ENCODE peak calls at places on chromosomes 13 and 19, in four cellular contexts. F is IMR-90, V is psoas muscle, I is neural crest cell. N is an unnamed sample.

GRCh38 chr19:17052439-17052838 is 22.8 kb downstream of the HAUS8 start:
- DNase-seq in F (peak; percentile 59), V (no peak), I (peak; percentile 39), N (peak; percentile 51)

GRCh38 chr19:6654347-6655310 is 15.3 kb downstream of the TNFSF14 start:
- DNase-seq in F (no peak), V (no peak), I (no peak), N (no peak)

GRCh38 chr13:46097015-46097414 is 7.8 kb downstream of the CPB2 start:
- DNase-seq in F (no peak), V (no peak), I (no peak), N (no peak)

GRCh38 chr19:29383696-29384095 is 142.1 kb upstream of the VSTM2B start:
- DNase-seq in F (no peak), V (no peak), I (no peak), N (no peak)

GRCh38 chr19:57010541-57010940 is 109.2 kb upstream of the USP29 start:
- DNase-seq in F (no peak), V (no peak), I (no peak), N (no peak)

GRCh38 chr13:63190219-63190618 is 1774.6 kb upstream of the PCDH20 start:
- DNase-seq in F (no peak), V (no peak), I (no peak), N (no peak)

GRCh38 chr13:79781829-79782540 is 301.0 kb downstream of the NDFIP2 start:
- DNase-seq in F (peak; percentile 55), V (no peak), I (peak; percentile 12), N (peak; percentile 63)

GRCh38 chr19:5125797-5126497 is 157.0 kb downstream of the KDM4B start:
- DNase-seq in F (peak; percentile 4), V (no peak), I (no peak), N (no peak)

GRCh38 chr19:35851213-35852028 is 883 bp downstream of the NPHS1 start:
- DNase-seq in F (no peak), V (no peak), I (peak; percentile 22), N (no peak)

GRCh38 chr13:110334841-110335490 is 27.9 kb downstream of the COL4A2 start:
- DNase-seq in F (no peak), V (no peak), I (no peak), N (no peak)

GRCh38 chr13:54787754-54788153 is 1759.1 kb downstream of the OLFM4 start:
- DNase-seq in F (no peak), V (no peak), I (no peak), N (no peak)

GRCh38 chr19:17184381-17184841 is 30.7 kb upstream of the USE1 start:
- DNase-seq in F (peak; percentile 7), V (no peak), I (no peak), N (no peak)

GRCh38 chr13:107457686-107458085 is 757.6 kb downstream of the LIG4 start:
- DNase-seq in F (no peak), V (no peak), I (no peak), N (no peak)

GRCh38 chr19:57305056-57305455 is 15.2 kb upstream of the ZNF543 start:
- DNase-seq in F (no peak), V (no peak), I (no peak), N (no peak)

GRCh38 chr13:31105020-31105800 is 56.5 kb downstream of the HSPH1 start:
- DNase-seq in F (peak; percentile 26), V (no peak), I (no peak), N (no peak)
- TF ChIP-seq CTCF in F (no peak), V (no peak), I (no peak), N (peak; percentile 25)

GRCh38 chr19:51323481-51323891 is 12.0 kb downstream of the IGLON5 start:
- DNase-seq in F (no peak), V (no peak), I (no peak), N (no peak)
- TF ChIP-seq CTCF in F (no peak), V (no peak), I (no peak), N (no peak)

DNA sequence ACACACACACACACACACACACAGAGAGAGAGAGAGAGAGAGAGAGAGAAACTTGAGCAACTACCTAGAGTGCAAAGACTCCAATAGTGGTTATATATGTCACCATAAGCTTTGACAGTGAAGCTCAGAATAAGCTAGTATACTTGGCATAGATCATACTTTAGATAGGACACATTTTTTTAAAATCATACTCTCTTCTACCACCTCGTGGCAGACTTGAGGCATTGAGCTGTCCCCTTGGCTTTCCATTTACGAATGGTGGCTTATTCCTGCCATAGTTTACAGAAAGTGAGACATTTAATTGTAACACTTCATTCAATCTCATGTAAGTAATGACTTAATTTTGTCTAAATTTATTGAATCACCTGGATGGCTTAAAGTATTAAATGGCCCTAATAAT is 108.2 kb downstream of the EDNRB start:
- DNase-seq in F (peak; percentile 34), V (no peak), I (no peak), N (peak; percentile 1)
- TF ChIP-seq CTCF in F (peak; percentile 39), V (peak; percentile 22), I (peak; percentile 57), N (no peak)

GRCh38 chr13:103788061-103788652 is 721.9 kb upstream of the SLC10A2 start:
- DNase-seq in F (no peak), V (no peak), I (no peak), N (no peak)
- TF ChIP-seq CTCF in F (no peak), V (no peak), I (peak; percentile 50), N (no peak)

DNA sequence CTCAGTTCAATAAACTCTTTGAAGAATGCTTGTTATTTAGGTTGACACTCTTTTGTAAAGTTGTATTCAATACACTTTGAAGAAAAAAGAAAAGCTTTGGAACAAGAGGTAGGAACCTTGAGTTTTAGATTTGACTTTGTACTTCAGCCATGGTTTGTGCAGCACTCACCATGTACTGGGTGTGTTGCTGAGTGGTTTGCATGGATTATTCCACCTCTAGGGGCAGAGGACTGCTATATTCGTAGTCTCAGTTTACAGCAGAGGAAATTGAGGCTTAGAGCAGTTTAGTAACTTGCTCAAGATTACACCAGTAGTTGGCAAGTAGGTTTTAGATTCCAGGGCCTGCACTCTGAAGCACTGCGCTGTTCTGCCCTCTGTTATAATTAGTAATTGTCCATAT is 68.8 kb downstream of the DNAJC3 start:
- DNase-seq in F (no peak), V (no peak), I (no peak), N (no peak)
- TF ChIP-seq CTCF in F (no peak), V (no peak), I (peak; percentile 36), N (peak; percentile 16)

GRCh38 chr19:22882797-22883196 is 50.7 kb downstream of the ZNF723 start:
- DNase-seq in F (peak; percentile 13), V (no peak), I (no peak), N (peak; percentile 55)
- TF ChIP-seq CTCF in F (peak; percentile 28), V (peak; percentile 31), I (peak; percentile 47), N (peak; percentile 69)

DNA sequence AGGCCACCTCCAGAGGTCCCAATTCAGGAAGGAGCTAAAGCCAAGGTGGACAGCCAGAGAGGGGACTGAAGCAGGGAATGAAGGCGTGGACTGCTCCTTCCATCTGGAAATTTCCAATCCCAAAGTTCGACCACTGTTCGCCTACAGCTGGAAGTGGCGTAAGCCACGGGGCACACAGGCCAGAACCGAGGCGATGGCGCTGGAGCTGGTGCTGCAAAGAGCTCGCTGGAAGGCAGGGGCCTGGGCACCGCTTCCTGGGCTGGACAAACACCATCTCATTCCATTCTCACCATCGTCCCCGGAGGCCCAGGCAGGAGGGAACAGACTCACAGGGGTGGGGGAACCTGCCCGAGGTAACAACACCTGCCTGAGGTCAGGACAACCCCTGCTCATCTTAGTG is 4.2 kb downstream of the MAP2K2 start:
- DNase-seq in F (no peak), V (no peak), I (no peak), N (no peak)
- TF ChIP-seq CTCF in F (no peak), V (no peak), I (no peak), N (no peak)

GRCh38 chr13:111437417-111437816 is 117.0 kb downstream of the TEX29 start:
- DNase-seq in F (no peak), V (no peak), I (no peak), N (no peak)

GRCh38 chr13:111437856-111438547 is 117.6 kb downstream of the TEX29 start:
- DNase-seq in F (no peak), V (no peak), I (no peak), N (no peak)

GRCh38 chr13:111431241-111431640 is 110.8 kb downstream of the TEX29 start:
- DNase-seq in F (no peak), V (no peak), I (no peak), N (no peak)

GRCh38 chr13:111434578-111435159 is 114.2 kb downstream of the TEX29 start:
- DNase-seq in F (no peak), V (no peak), I (no peak), N (no peak)

DNA sequence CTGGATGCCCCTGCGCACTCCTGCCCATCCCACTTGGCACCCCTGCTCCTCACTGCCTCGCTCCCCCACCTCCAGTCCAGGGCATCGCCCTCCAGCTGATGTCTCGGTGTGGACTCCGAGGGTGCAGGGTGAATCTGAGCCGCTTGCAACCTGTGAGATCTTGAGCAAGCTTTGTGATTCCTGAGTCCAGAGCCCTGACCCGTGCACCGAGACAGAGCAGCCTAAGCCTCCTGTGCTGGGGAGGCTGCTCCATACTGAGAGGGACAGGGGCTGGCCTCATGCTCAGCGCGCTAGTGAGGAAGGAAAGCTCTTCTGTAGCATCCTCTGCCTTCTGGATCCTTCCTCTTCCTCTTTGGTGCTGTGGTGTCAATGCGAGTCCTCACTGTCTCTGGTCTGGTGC is 116.0 kb downstream of the TEX29 start:
- DNase-seq in F (no peak), V (no peak), I (no peak), N (no peak)
- TF ChIP-seq CTCF in F (no peak), V (no peak), I (no peak), N (no peak)

N was measured in HFFc6.